ENCODE peak calls at places on chromosomes 4 and X, in eight cellular contexts. F is ovary, L is body of pancreas, B is H1, D is spleen, G is tibial nerve, C is transverse colon, X is lower leg skin. I is an unnamed sample.

GRCh38 chrX:119753639-119754257 is 4.6 kb upstream of the SOWAHD start:
- DNase-seq in F (no peak), L (peak), B (no peak), D (peak), G (no peak), C (peak), X (no peak), I (no peak)

GRCh38 chr4:138535316-138535715 is 293.2 kb upstream of the SLC7A11 start:
- DNase-seq in F (no peak), L (no peak), B (no peak), D (no peak), G (no peak), C (no peak), X (no peak), I (no peak)

GRCh38 chr4:136392576-136392975 is 1139.7 kb downstream of the PCDH18 start:
- DNase-seq in F (no peak), L (no peak), B (no peak), D (no peak), G (no peak), C (no peak), X (no peak), I (no peak)

GRCh38 chr4:30903493-30903892 is 183.3 kb downstream of the PCDH7 start:
- DNase-seq in F (no peak), L (no peak), B (no peak), D (no peak), G (no peak), C (no peak), X (no peak), I (no peak)

GRCh38 chr4:105632599-105632998 is 75.9 kb downstream of the INTS12 start:
- DNase-seq in F (no peak), L (no peak), B (no peak), D (no peak), G (no peak), C (no peak), X (no peak), I (no peak)

GRCh38 chr4:154001187-154001586 is 212.3 kb upstream of the SFRP2 start:
- DNase-seq in F (no peak), L (no peak), B (no peak), D (no peak), G (no peak), C (no peak), X (no peak), I (no peak)

GRCh38 chrX:2485460-2485753 is 15.4 kb downstream of the DHRSX start:
- DNase-seq in F (no peak), L (no peak), B (no peak), D (no peak), G (no peak), C (no peak), X (no peak), I (no peak)

GRCh38 chrX:129663171-129663570 is 8.4 kb upstream of the APLN start:
- DNase-seq in F (no peak), L (no peak), B (no peak), D (no peak), G (no peak), C (no peak), X (no peak), I (no peak)

GRCh38 chr4:1293531-1293941 is 3.8 kb downstream of the MAEA start:
- DNase-seq in F (no peak), L (no peak), B (no peak), D (peak), G (no peak), C (peak), X (no peak), I (no peak)

GRCh38 chr4:139242511-139243051 is 37.4 kb downstream of the MGARP start:
- DNase-seq in F (no peak), L (no peak), B (no peak), D (no peak), G (no peak), C (no peak), X (no peak), I (no peak)

DNA sequence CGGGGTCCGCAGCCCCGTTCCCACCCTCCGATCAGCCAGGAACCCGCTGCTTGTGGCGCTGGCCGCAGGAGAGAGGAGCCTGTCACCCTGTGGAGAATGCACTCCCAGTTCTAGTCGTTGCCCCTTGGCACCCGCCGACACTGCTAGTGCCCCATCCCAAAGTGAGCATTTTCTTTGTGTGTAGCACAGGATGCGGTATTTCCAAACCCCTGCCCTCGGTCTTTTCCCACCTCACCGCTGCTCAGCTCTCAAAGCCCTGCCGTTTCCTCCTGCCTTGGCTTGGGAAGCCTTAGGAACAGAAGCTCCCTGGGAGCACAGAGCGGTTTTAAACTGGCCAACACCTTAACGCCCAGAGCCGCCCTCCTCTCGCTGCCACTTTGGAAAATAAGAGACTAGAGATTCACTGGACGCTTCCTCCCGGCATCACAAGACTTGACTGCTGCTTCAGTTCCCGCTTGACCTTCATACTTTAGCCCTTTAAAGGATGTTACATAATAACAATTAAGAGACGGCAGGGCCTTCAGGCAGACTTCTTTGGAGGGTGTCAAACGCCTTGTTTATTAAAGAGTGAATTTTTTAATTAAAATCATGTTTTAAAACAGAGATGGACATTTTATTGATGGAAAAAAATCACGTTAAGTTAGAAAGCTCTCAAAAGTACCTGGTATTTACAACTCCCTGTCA is 843 bp downstream of the CYP4V2 start:
- DNase-seq in F (no peak), L (peak), B (no peak), D (no peak), G (no peak), C (peak), X (peak), I (peak)
- TF ChIP-seq POLR2A in F (peak), L (no peak), B (no peak), D (no peak), G (no peak), C (peak), X (no peak), I (no peak)

GRCh38 chrX:148592595-148592994 is 92.2 kb downstream of the AFF2 start:
- DNase-seq in F (no peak), L (no peak), B (no peak), D (no peak), G (no peak), C (no peak), X (no peak), I (no peak)
- H3K4me3 ChIP-seq in F (no peak), L (no peak), B (no peak), D (no peak), G (no peak), C (no peak), X (no peak), I (no peak)

GRCh38 chr4:15653864-15654391 is 1.2 kb downstream of the FBXL5 start:
- DNase-seq in F (no peak), L (no peak), B (no peak), D (no peak), G (no peak), C (no peak), X (no peak), I (no peak)
- TF ChIP-seq POLR2A in F (no peak), L (no peak), B (no peak), D (no peak), G (no peak), C (no peak), X (no peak), I (no peak)

GRCh38 chr4:159366966-159367365 is 264.1 kb downstream of the RAPGEF2 start:
- DNase-seq in F (no peak), L (no peak), B (no peak), D (no peak), G (no peak), C (no peak), X (no peak), I (no peak)

GRCh38 chr4:159369256-159369655 is 266.4 kb downstream of the RAPGEF2 start:
- DNase-seq in F (no peak), L (no peak), B (no peak), D (no peak), G (no peak), C (no peak), X (no peak), I (no peak)

GRCh38 chr4:159370316-159370715 is 267.4 kb downstream of the RAPGEF2 start:
- DNase-seq in F (no peak), L (no peak), B (no peak), D (no peak), G (no peak), C (no peak), X (no peak), I (no peak)

GRCh38 chr4:159368320-159368719 is 265.4 kb downstream of the RAPGEF2 start:
- DNase-seq in F (no peak), L (no peak), B (no peak), D (no peak), G (no peak), C (no peak), X (no peak), I (no peak)

DNA sequence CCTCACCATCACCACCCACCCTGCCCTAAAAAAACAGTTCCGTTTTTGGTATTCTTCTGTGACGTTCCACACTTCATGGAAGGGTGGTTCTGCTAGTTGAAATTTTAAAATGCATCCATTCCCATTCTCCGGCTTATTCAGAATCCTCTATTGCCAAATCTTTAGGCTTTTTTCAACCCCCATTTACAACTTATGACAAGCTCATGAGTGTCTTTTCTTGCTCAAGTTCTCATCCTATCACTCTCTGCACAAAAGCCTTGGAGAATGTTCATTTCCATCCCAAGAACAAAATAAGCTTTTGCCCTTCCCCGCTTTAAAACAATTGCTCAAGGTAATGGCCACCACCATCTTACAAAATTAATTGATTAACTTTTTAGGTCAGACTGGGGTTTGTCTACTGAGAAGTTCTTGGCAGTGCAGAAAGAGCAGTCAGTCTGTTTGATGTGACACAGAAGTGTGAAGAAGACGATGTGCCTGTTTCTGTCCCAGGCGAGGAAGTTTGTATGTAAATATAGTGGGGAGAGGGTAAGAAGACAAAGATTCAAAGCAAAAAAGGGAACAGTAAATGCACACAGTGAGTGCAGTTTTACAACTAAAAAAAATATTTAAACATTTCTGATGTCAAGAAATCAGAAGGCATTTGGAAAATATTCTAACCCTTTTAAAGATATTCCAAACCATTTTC is 264.7 kb downstream of the RAPGEF2 start:
- DNase-seq in F (no peak), L (no peak), B (no peak), D (no peak), G (no peak), C (no peak), X (no peak), I (no peak)
- H3K4me3 ChIP-seq in F (no peak), L (no peak), B (no peak), D (no peak), G (no peak), C (no peak), X (no peak), I (no peak)